ENCODE peak calls at places on chromosome 2, in nine cellular contexts. M is hepatic stellate cell; B is KBM-7; T is NCI-H1048; H is fibroblast of lung; D is COR-L47; S is activated CD8-positive, alpha-beta memory T cell treated with anti-CD3 and anti-CD28 coated beads for 48 hours; W is stimulated activated CD8-positive, alpha-beta memory T cell treated with anti-CD3 and anti-CD28 coated beads, Interleukin-12 subunit alpha, Interleukin-12 subunit beta, amount 100 ng/mL, for 4 hours; Q is activated T-cell treated with anti-CD3 and anti-CD28 coated beads for 1 hour. K is an unnamed sample.

GRCh38 chr2:199933466-199933865 is 21.8 kb downstream of the TYW5 start:
- DNase-seq in H (no peak), D (no peak), T (no peak), B (no peak), M (no peak), Q (no peak), W (no peak), S (no peak), K (no peak)

GRCh38 chr2:216211141-216211540 is 102.0 kb downstream of the XRCC5 start:
- DNase-seq in S (no peak), T (no peak), H (no peak), B (no peak), D (no peak), Q (no peak), M (no peak), W (no peak), K (no peak)

GRCh38 chr2:239918749-239919148 is 106.4 kb downstream of the NDUFA10 start:
- DNase-seq in W (no peak), M (no peak), H (no peak), S (no peak), B (no peak), T (no peak), Q (no peak), D (no peak), K (no peak)

GRCh38 chr2:48844418-48845155 is 89.1 kb upstream of the LHCGR start:
- DNase-seq in S (no peak), M (peak), B (no peak), H (peak), T (no peak), D (no peak), Q (no peak), W (no peak), K (no peak)

GRCh38 chr2:3365219-3365618 is 12.4 kb downstream of the EIPR1 start:
- DNase-seq in Q (no peak), T (no peak), D (no peak), S (no peak), B (no peak), M (no peak), W (no peak), H (no peak), K (no peak)

GRCh38 chr2:99085400-99085799 is 56.1 kb upstream of the C2orf15 start:
- DNase-seq in T (no peak), D (no peak), M (no peak), H (peak), B (peak), W (no peak), Q (no peak), S (no peak), K (no peak)

GRCh38 chr2:96203130-96204028 is 5.2 kb downstream of the STARD7 start:
- DNase-seq in W (no peak), T (no peak), Q (no peak), S (no peak), D (no peak), B (no peak), H (no peak), M (no peak), K (no peak)

GRCh38 chr2:120404274-120404673 is 58.3 kb downstream of the INHBB start:
- DNase-seq in Q (no peak), W (no peak), D (no peak), M (no peak), B (no peak), S (no peak), H (no peak), T (no peak), K (no peak)

GRCh38 chr2:230891509-230891908 is 26.8 kb downstream of the ITM2C start:
- DNase-seq in W (no peak), M (no peak), Q (no peak), H (no peak), D (no peak), T (no peak), S (no peak), B (no peak), K (no peak)

GRCh38 chr2:109166811-109167210 is 37.8 kb downstream of the SH3RF3 start:
- DNase-seq in S (no peak), D (no peak), W (no peak), Q (no peak), H (peak), M (peak), T (no peak), B (no peak), K (no peak)

GRCh38 chr2:80852808-80853139 is 548.2 kb upstream of the LRRTM1 start:
- DNase-seq in D (no peak), H (no peak), B (no peak), S (no peak), W (no peak), M (no peak), Q (no peak), T (no peak), K (no peak)

GRCh38 chr2:174633621-174633927 is 36.0 kb upstream of the WIPF1 start:
- DNase-seq in B (peak), D (no peak), M (no peak), W (no peak), H (no peak), S (no peak), Q (no peak), T (no peak), K (no peak)

GRCh38 chr2:126359494-126359893 is 296.5 kb upstream of the GYPC start:
- DNase-seq in S (no peak), M (no peak), Q (no peak), W (no peak), B (peak), T (no peak), D (peak), H (peak), K (peak)

GRCh38 chr2:36566887-36567286 is 31.1 kb downstream of the FEZ2 start:
- DNase-seq in T (no peak), Q (no peak), H (no peak), S (no peak), D (no peak), M (no peak), W (no peak), B (no peak), K (no peak)

GRCh38 chr2:201633862-201634261 is 9.4 kb downstream of the TMEM237 start:
- DNase-seq in W (no peak), D (no peak), H (no peak), S (no peak), M (no peak), Q (no peak), B (no peak), T (no peak), K (no peak)

GRCh38 chr2:122634261-122634660 is 878.8 kb downstream of the TSN start:
- DNase-seq in W (no peak), D (no peak), T (no peak), M (peak), S (no peak), B (no peak), H (peak), Q (no peak), K (no peak)

GRCh38 chr2:73938761-73939352 is 12.2 kb downstream of the DGUOK start:
- DNase-seq in H (peak), Q (no peak), T (no peak), D (no peak), W (no peak), M (peak), B (peak), S (no peak), K (peak)

GRCh38 chr2:218569661-218570500 is 1.2 kb downstream of the CNOT9 start:
- DNase-seq in D (peak), T (no peak), S (no peak), Q (no peak), H (peak), W (no peak), M (peak), B (no peak), K (peak)

GRCh38 chr2:231288535-231289078 is 90.2 kb downstream of the ARMC9 start:
- DNase-seq in M (no peak), B (no peak), Q (no peak), W (no peak), H (no peak), S (no peak), T (no peak), D (no peak), K (no peak)

GRCh38 chr2:126663184-126663963 is 7.4 kb downstream of the GYPC start:
- DNase-seq in T (no peak), Q (no peak), S (no peak), H (no peak), B (no peak), D (no peak), M (no peak), W (no peak), K (no peak)

GRCh38 chr2:88658890-88659881 is 31.9 kb upstream of the EIF2AK3 start:
- DNase-seq in Q (no peak), S (no peak), H (peak), M (peak), W (no peak), D (no peak), T (no peak), B (peak), K (no peak)

GRCh38 chr2:168196764-168197180 is 50.6 kb downstream of the STK39 start:
- DNase-seq in S (no peak), Q (no peak), M (no peak), W (no peak), T (no peak), B (no peak), D (no peak), H (no peak), K (no peak)

GRCh38 chr2:151657667-151658076 is 76.6 kb downstream of the NEB start:
- DNase-seq in H (peak), M (no peak), T (no peak), D (no peak), Q (no peak), B (no peak), W (no peak), S (no peak), K (no peak)

GRCh38 chr2:179437430-179437829 is 172.8 kb upstream of the SESTD1 start:
- DNase-seq in T (no peak), H (no peak), S (no peak), M (no peak), B (no peak), Q (no peak), D (no peak), W (no peak), K (no peak)

GRCh38 chr2:222752731-222753130 is 81.3 kb downstream of the MOGAT1 start:
- DNase-seq in M (no peak), T (no peak), B (no peak), S (no peak), W (no peak), Q (no peak), D (no peak), H (no peak), K (no peak)

GRCh38 chr2:16394072-16394985 is 271.3 kb downstream of the CYRIA start:
- DNase-seq in M (no peak), S (no peak), D (no peak), H (no peak), B (no peak), Q (no peak), T (no peak), W (no peak), K (no peak)

K was measured in naive thymus-derived CD8-positive, alpha-beta T cell.